ENCODE peak calls at places on chromosomes 5 and 9, in four cellular contexts. One of them, this sample, is unnamed.

GRCh38 chr9:4680750-4681149 is 1.4 kb downstream of the CDC37L1 start:
- DNase-seq in IMR-90: peak
- DNase-seq in H9: no peak
- DNase-seq in H1: no peak
- DNase-seq in this sample: no peak

GRCh38 chr5:87885727-87886126 is 382.9 kb downstream of the TMEM161B start:
- DNase-seq in IMR-90: no peak
- DNase-seq in H9: no peak
- DNase-seq in H1: no peak
- DNase-seq in this sample: no peak

GRCh38 chr5:180813418-180813817 is 10.8 kb upstream of the MGAT1 start:
- DNase-seq in IMR-90: no peak
- DNase-seq in H9: no peak
- DNase-seq in H1: no peak
- DNase-seq in this sample: no peak

GRCh38 chr5:68644971-68645370 is 429.4 kb downstream of the PIK3R1 start:
- DNase-seq in IMR-90: no peak
- DNase-seq in H9: no peak
- DNase-seq in H1: no peak
- DNase-seq in this sample: peak

GRCh38 chr5:103428411-103428871 is 134.1 kb downstream of the NUDT12 start:
- DNase-seq in IMR-90: peak
- DNase-seq in H9: no peak
- DNase-seq in H1: no peak
- DNase-seq in this sample: no peak

GRCh38 chr5:109997191-109997590 is 307.5 kb downstream of the MAN2A1 start:
- DNase-seq in IMR-90: no peak
- DNase-seq in H9: no peak
- DNase-seq in H1: no peak
- DNase-seq in this sample: peak

GRCh38 chr5:129459485-129460120 is 495 bp upstream of the ADAMTS19 start:
- DNase-seq in IMR-90: peak
- DNase-seq in H9: peak
- DNase-seq in H1: no peak
- DNase-seq in this sample: peak

GRCh38 chr5:96783326-96783725 is 24.4 kb downstream of the ERAP1 start:
- DNase-seq in IMR-90: peak
- DNase-seq in H9: no peak
- DNase-seq in H1: no peak
- DNase-seq in this sample: no peak

GRCh38 chr5:41637869-41638268 is 127.5 kb upstream of the PLCXD3 start:
- DNase-seq in IMR-90: no peak
- DNase-seq in H9: no peak
- DNase-seq in H1: no peak
- DNase-seq in this sample: peak

GRCh38 chr5:120152472-120152871 is 311.6 kb upstream of the PRR16 start:
- DNase-seq in IMR-90: peak
- DNase-seq in H9: no peak
- DNase-seq in H1: no peak
- DNase-seq in this sample: no peak

GRCh38 chr9:134889386-134890214 is 9.0 kb downstream of the FCN2 start:
- DNase-seq in IMR-90: no peak
- DNase-seq in H9: no peak
- DNase-seq in H1: no peak
- DNase-seq in this sample: no peak

GRCh38 chr9:123450096-123450495 is 94.1 kb downstream of the CRB2 start:
- DNase-seq in IMR-90: no peak
- DNase-seq in H9: no peak
- DNase-seq in H1: no peak
- DNase-seq in this sample: no peak

GRCh38 chr9:32413424-32413823 is 29.0 kb downstream of the ACO1 start:
- DNase-seq in IMR-90: no peak
- DNase-seq in H9: no peak
- DNase-seq in H1: no peak
- DNase-seq in this sample: no peak

GRCh38 chr5:171806976-171807823 is 21.6 kb downstream of the SMIM23 start:
- DNase-seq in IMR-90: peak
- DNase-seq in H9: no peak
- DNase-seq in H1: no peak
- DNase-seq in this sample: no peak

GRCh38 chr5:52870448-52870847 is 82.7 kb downstream of the ITGA1 start:
- DNase-seq in IMR-90: no peak
- DNase-seq in H9: no peak
- DNase-seq in H1: no peak
- DNase-seq in this sample: no peak

GRCh38 chr5:123549256-123549904 is 37.4 kb downstream of the CSNK1G3 start:
- DNase-seq in IMR-90: no peak
- DNase-seq in H9: no peak
- DNase-seq in H1: no peak
- DNase-seq in this sample: no peak

GRCh38 chr5:175889910-175890684 is 18.7 kb downstream of the CPLX2 start:
- DNase-seq in IMR-90: peak
- DNase-seq in H9: no peak
- DNase-seq in H1: no peak
- DNase-seq in this sample: peak

GRCh38 chr9:106897223-106897622 is 34.3 kb downstream of the ZNF462 start:
- DNase-seq in IMR-90: peak
- DNase-seq in H9: no peak
- DNase-seq in H1: no peak
- DNase-seq in this sample: no peak

DNA sequence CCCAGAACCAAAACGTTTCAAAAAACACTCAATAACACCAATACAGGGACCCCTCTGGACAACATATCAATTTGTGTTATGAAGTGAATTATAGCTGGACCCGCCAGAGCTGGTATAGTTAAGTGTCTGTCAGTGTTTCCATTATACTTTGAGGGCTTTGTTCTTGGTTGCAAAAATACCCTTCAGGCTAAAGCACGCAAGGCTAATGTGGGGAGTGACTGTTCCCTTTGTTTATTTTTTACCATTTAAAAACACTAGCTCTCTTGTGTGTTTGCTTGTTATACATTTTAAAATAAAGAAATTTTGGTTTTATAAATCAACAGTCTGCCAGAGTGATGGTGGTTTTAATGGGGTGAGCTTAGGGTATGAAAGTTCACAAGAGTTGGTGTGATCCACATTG is 859.5 kb downstream of the PTPRD start:
- DNase-seq in IMR-90: no peak
- DNase-seq in H9: no peak
- DNase-seq in H1: no peak
- DNase-seq in this sample: no peak
- H3K56ac ChIP-seq in IMR-90: no peak
- H3K56ac ChIP-seq in H9: no peak
- H3K56ac ChIP-seq in H1: no peak
- H3K56ac ChIP-seq in this sample: no peak

GRCh38 chr5:150190987-150191386 is 1.1 kb downstream of the SLC6A7 start:
- DNase-seq in IMR-90: no peak
- DNase-seq in H9: no peak
- DNase-seq in H1: no peak
- DNase-seq in this sample: peak

GRCh38 chr5:150196986-150197385 is 7.1 kb downstream of the SLC6A7 start:
- DNase-seq in IMR-90: no peak
- DNase-seq in H9: no peak
- DNase-seq in H1: no peak
- DNase-seq in this sample: no peak

GRCh38 chr5:150197476-150197875 is 7.6 kb downstream of the SLC6A7 start:
- DNase-seq in IMR-90: no peak
- DNase-seq in H9: no peak
- DNase-seq in H1: no peak
- DNase-seq in this sample: no peak

GRCh38 chr5:150192462-150192861 is 2.6 kb downstream of the SLC6A7 start:
- DNase-seq in IMR-90: no peak
- DNase-seq in H9: no peak
- DNase-seq in H1: no peak
- DNase-seq in this sample: peak

GRCh38 chr5:150196514-150196913 is 6.7 kb downstream of the SLC6A7 start:
- DNase-seq in IMR-90: no peak
- DNase-seq in H9: no peak
- DNase-seq in H1: no peak
- DNase-seq in this sample: no peak
- H3K56ac ChIP-seq in IMR-90: no peak
- H3K56ac ChIP-seq in H9: no peak
- H3K56ac ChIP-seq in H1: no peak
- H3K56ac ChIP-seq in this sample: no peak

DNA sequence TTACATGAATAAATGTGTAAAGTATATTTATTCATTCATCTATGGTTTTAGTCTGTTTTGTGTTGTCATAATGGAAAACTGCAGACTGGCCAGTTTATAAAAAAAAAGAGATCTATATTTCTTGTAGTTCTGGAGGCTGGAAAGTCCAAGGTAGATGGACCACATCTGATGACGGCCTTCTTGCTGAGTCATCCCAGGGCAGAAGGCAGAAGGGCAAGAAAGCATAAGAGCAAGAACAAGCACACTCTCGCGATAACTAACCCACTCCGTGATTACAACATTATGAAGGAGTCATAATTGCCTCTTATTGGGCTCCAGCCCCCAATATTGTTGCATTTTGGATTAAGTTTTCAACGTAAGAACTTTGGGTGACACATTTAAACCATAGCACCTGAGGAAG is 180.4 kb upstream of the DAB2 start:
- DNase-seq in IMR-90: no peak
- DNase-seq in H9: no peak
- DNase-seq in H1: no peak
- DNase-seq in this sample: no peak
- H3K56ac ChIP-seq in IMR-90: no peak
- H3K56ac ChIP-seq in H9: no peak
- H3K56ac ChIP-seq in H1: no peak
- H3K56ac ChIP-seq in this sample: no peak

GRCh38 chr9:86756576-86757381 is 190.5 kb downstream of the GAS1 start:
- DNase-seq in IMR-90: no peak
- DNase-seq in H9: no peak
- DNase-seq in H1: no peak
- DNase-seq in this sample: no peak

GRCh38 chr9:86757382-86757720 is 190.0 kb downstream of the GAS1 start:
- DNase-seq in IMR-90: no peak
- DNase-seq in H9: no peak
- DNase-seq in H1: no peak
- DNase-seq in this sample: no peak

GRCh38 chr9:86752727-86753126 is 194.6 kb downstream of the GAS1 start:
- DNase-seq in IMR-90: no peak
- DNase-seq in H9: no peak
- DNase-seq in H1: no peak
- DNase-seq in this sample: no peak

GRCh38 chr9:86751956-86752355 is 195.3 kb downstream of the GAS1 start:
- DNase-seq in IMR-90: no peak
- DNase-seq in H9: no peak
- DNase-seq in H1: no peak
- DNase-seq in this sample: no peak

GRCh38 chr9:86754581-86754980 is 192.7 kb downstream of the GAS1 start:
- DNase-seq in IMR-90: no peak
- DNase-seq in H9: no peak
- DNase-seq in H1: no peak
- DNase-seq in this sample: no peak
- H3K56ac ChIP-seq in IMR-90: no peak
- H3K56ac ChIP-seq in H9: no peak
- H3K56ac ChIP-seq in H1: no peak
- H3K56ac ChIP-seq in this sample: no peak

GRCh38 chr9:96293481-96293880 is 8.5 kb downstream of the HSD17B3 start:
- DNase-seq in IMR-90: peak
- DNase-seq in H9: no peak
- DNase-seq in H1: no peak
- DNase-seq in this sample: peak
- H3K56ac ChIP-seq in IMR-90: no peak
- H3K56ac ChIP-seq in H9: no peak
- H3K56ac ChIP-seq in H1: no peak
- H3K56ac ChIP-seq in this sample: no peak

GRCh38 chr5:141186897-141187512 is at the start of gene PCDHB9:
- DNase-seq in IMR-90: peak
- DNase-seq in H9: peak
- DNase-seq in H1: no peak
- DNase-seq in this sample: peak
- H3K56ac ChIP-seq in IMR-90: no peak
- H3K56ac ChIP-seq in H9: no peak
- H3K56ac ChIP-seq in H1: no peak
- H3K56ac ChIP-seq in this sample: no peak

GRCh38 chr5:174063092-174063756 is 17.7 kb downstream of the NSG2 start:
- DNase-seq in IMR-90: no peak
- DNase-seq in H9: no peak
- DNase-seq in H1: no peak
- DNase-seq in this sample: no peak

GRCh38 chr5:174064171-174064570 is 18.7 kb downstream of the NSG2 start:
- DNase-seq in IMR-90: no peak
- DNase-seq in H9: no peak
- DNase-seq in H1: no peak
- DNase-seq in this sample: no peak

GRCh38 chr5:174058433-174059122 is 13.1 kb downstream of the NSG2 start:
- DNase-seq in IMR-90: no peak
- DNase-seq in H9: no peak
- DNase-seq in H1: no peak
- DNase-seq in this sample: no peak

GRCh38 chr5:174056064-174056842 is 10.7 kb downstream of the NSG2 start:
- DNase-seq in IMR-90: no peak
- DNase-seq in H9: no peak
- DNase-seq in H1: no peak
- DNase-seq in this sample: no peak

GRCh38 chr5:174059247-174059646 is 13.7 kb downstream of the NSG2 start:
- DNase-seq in IMR-90: no peak
- DNase-seq in H9: no peak
- DNase-seq in H1: no peak
- DNase-seq in this sample: no peak
- H3K56ac ChIP-seq in IMR-90: no peak
- H3K56ac ChIP-seq in H9: no peak
- H3K56ac ChIP-seq in H1: no peak
- H3K56ac ChIP-seq in this sample: no peak

GRCh38 chr5:8981496-8981895 is 564.4 kb downstream of the SEMA5A start:
- DNase-seq in IMR-90: peak
- DNase-seq in H9: no peak
- DNase-seq in H1: no peak
- DNase-seq in this sample: no peak
- H3K56ac ChIP-seq in IMR-90: no peak
- H3K56ac ChIP-seq in H9: no peak
- H3K56ac ChIP-seq in H1: no peak
- H3K56ac ChIP-seq in this sample: no peak

GRCh38 chr9:75131700-75132099 is 43.4 kb downstream of the OSTF1 start:
- DNase-seq in IMR-90: no peak
- DNase-seq in H9: no peak
- DNase-seq in H1: no peak
- DNase-seq in this sample: no peak
- H3K56ac ChIP-seq in IMR-90: no peak
- H3K56ac ChIP-seq in H9: no peak
- H3K56ac ChIP-seq in H1: no peak
- H3K56ac ChIP-seq in this sample: no peak